ENCODE peak calls at places on chromosomes 5 and 9, in six cellular contexts. One of them, this sample, is unnamed.

GRCh38 chr5:17316973-17317459 is 99.6 kb downstream of the BASP1 start:
- DNase-seq in cardiac fibroblast: peak
- DNase-seq in fibroblast of pulmonary artery: no peak
- DNase-seq in foreskin fibroblast: peak
- DNase-seq in uterus: no peak
- DNase-seq in PC-3: peak
- DNase-seq in this sample: peak

GRCh38 chr9:68669189-68669588 is 35.9 kb upstream of the PIP5K1B start:
- DNase-seq in PC-3: no peak
- DNase-seq in cardiac fibroblast: no peak
- DNase-seq in fibroblast of pulmonary artery: no peak
- DNase-seq in uterus: no peak
- DNase-seq in foreskin fibroblast: no peak
- DNase-seq in this sample: no peak

GRCh38 chr5:140978987-140979386 is 12.7 kb downstream of the PCDHAC2 start:
- DNase-seq in cardiac fibroblast: no peak
- DNase-seq in fibroblast of pulmonary artery: no peak
- DNase-seq in PC-3: no peak
- DNase-seq in foreskin fibroblast: no peak
- DNase-seq in uterus: no peak
- DNase-seq in this sample: no peak

GRCh38 chr5:172855597-172856292 is 21.7 kb downstream of the ERGIC1 start:
- DNase-seq in fibroblast of pulmonary artery: no peak
- DNase-seq in PC-3: no peak
- DNase-seq in foreskin fibroblast: no peak
- DNase-seq in uterus: no peak
- DNase-seq in cardiac fibroblast: peak
- DNase-seq in this sample: no peak

GRCh38 chr9:87226896-87227295 is 270.8 kb upstream of the DAPK1 start:
- DNase-seq in fibroblast of pulmonary artery: peak
- DNase-seq in PC-3: no peak
- DNase-seq in foreskin fibroblast: no peak
- DNase-seq in cardiac fibroblast: peak
- DNase-seq in uterus: no peak
- DNase-seq in this sample: peak

GRCh38 chr5:143023447-143024096 is 253.4 kb downstream of the ARHGAP26 start:
- DNase-seq in foreskin fibroblast: peak
- DNase-seq in uterus: peak
- DNase-seq in fibroblast of pulmonary artery: no peak
- DNase-seq in cardiac fibroblast: peak
- DNase-seq in PC-3: no peak
- DNase-seq in this sample: no peak

GRCh38 chr9:109821711-109822110 is 41.7 kb downstream of the PALM2AKAP2 start:
- DNase-seq in PC-3: no peak
- DNase-seq in foreskin fibroblast: no peak
- DNase-seq in uterus: no peak
- DNase-seq in fibroblast of pulmonary artery: no peak
- DNase-seq in cardiac fibroblast: no peak
- DNase-seq in this sample: no peak

GRCh38 chr5:132472431-132472830 is 18.1 kb downstream of the IRF1 start:
- DNase-seq in foreskin fibroblast: no peak
- DNase-seq in uterus: no peak
- DNase-seq in PC-3: no peak
- DNase-seq in fibroblast of pulmonary artery: no peak
- DNase-seq in cardiac fibroblast: no peak
- DNase-seq in this sample: no peak

GRCh38 chr9:112252194-112252593 is 77.1 kb upstream of the SUSD1 start:
- DNase-seq in cardiac fibroblast: no peak
- DNase-seq in fibroblast of pulmonary artery: no peak
- DNase-seq in PC-3: peak
- DNase-seq in foreskin fibroblast: no peak
- DNase-seq in uterus: no peak
- DNase-seq in this sample: no peak

GRCh38 chr5:39197556-39197955 is 21.8 kb downstream of the FYB1 start:
- DNase-seq in cardiac fibroblast: no peak
- DNase-seq in fibroblast of pulmonary artery: no peak
- DNase-seq in foreskin fibroblast: no peak
- DNase-seq in uterus: no peak
- DNase-seq in PC-3: no peak
- DNase-seq in this sample: no peak

GRCh38 chr9:112640311-112640710 is 77.6 kb downstream of the INIP start:
- DNase-seq in fibroblast of pulmonary artery: no peak
- DNase-seq in uterus: no peak
- DNase-seq in foreskin fibroblast: no peak
- DNase-seq in cardiac fibroblast: no peak
- DNase-seq in PC-3: no peak
- DNase-seq in this sample: no peak

GRCh38 chr5:138706655-138707480 is 46.4 kb upstream of the CTNNA1 start:
- DNase-seq in uterus: no peak
- DNase-seq in cardiac fibroblast: peak
- DNase-seq in PC-3: peak
- DNase-seq in foreskin fibroblast: peak
- DNase-seq in fibroblast of pulmonary artery: peak
- DNase-seq in this sample: no peak

GRCh38 chr5:82413302-82414042 is 135.3 kb upstream of the RPS23 start:
- DNase-seq in foreskin fibroblast: peak
- DNase-seq in uterus: no peak
- DNase-seq in cardiac fibroblast: peak
- DNase-seq in fibroblast of pulmonary artery: peak
- DNase-seq in PC-3: peak
- DNase-seq in this sample: peak

GRCh38 chr5:93246093-93246855 is 334.7 kb downstream of the NR2F1-AS1 start:
- DNase-seq in PC-3: no peak
- DNase-seq in uterus: peak
- DNase-seq in fibroblast of pulmonary artery: peak
- DNase-seq in cardiac fibroblast: peak
- DNase-seq in foreskin fibroblast: peak
- DNase-seq in this sample: peak

GRCh38 chr5:146818790-146819189 is 59.8 kb downstream of the PPP2R2B start:
- DNase-seq in uterus: no peak
- DNase-seq in cardiac fibroblast: no peak
- DNase-seq in foreskin fibroblast: no peak
- DNase-seq in PC-3: no peak
- DNase-seq in fibroblast of pulmonary artery: no peak
- DNase-seq in this sample: no peak

GRCh38 chr5:116076496-116076895 is 8.3 kb upstream of the COMMD10 start:
- DNase-seq in foreskin fibroblast: no peak
- DNase-seq in uterus: no peak
- DNase-seq in cardiac fibroblast: no peak
- DNase-seq in PC-3: no peak
- DNase-seq in fibroblast of pulmonary artery: no peak
- DNase-seq in this sample: no peak

GRCh38 chr5:104213216-104213615 is 650.6 kb upstream of the NUDT12 start:
- DNase-seq in foreskin fibroblast: no peak
- DNase-seq in PC-3: no peak
- DNase-seq in uterus: no peak
- DNase-seq in cardiac fibroblast: no peak
- DNase-seq in fibroblast of pulmonary artery: no peak
- DNase-seq in this sample: no peak
- H3K4me3 ChIP-seq in foreskin fibroblast: no peak
- H3K4me3 ChIP-seq in PC-3: no peak
- H3K4me3 ChIP-seq in uterus: no peak
- H3K4me3 ChIP-seq in cardiac fibroblast: no peak
- H3K4me3 ChIP-seq in fibroblast of pulmonary artery: no peak
- H3K4me3 ChIP-seq in this sample: no peak

GRCh38 chr5:129459485-129460120 is 495 bp upstream of the ADAMTS19 start:
- DNase-seq in uterus: peak
- DNase-seq in cardiac fibroblast: peak
- DNase-seq in foreskin fibroblast: peak
- DNase-seq in fibroblast of pulmonary artery: peak
- DNase-seq in PC-3: no peak
- DNase-seq in this sample: no peak
- TF ChIP-seq CTCF in uterus: peak
- TF ChIP-seq CTCF in cardiac fibroblast: no peak
- TF ChIP-seq CTCF in foreskin fibroblast: no peak
- TF ChIP-seq CTCF in fibroblast of pulmonary artery: no peak
- TF ChIP-seq CTCF in PC-3: no peak
- TF ChIP-seq CTCF in this sample: no peak

GRCh38 chr9:107007361-107007760 is 144.4 kb downstream of the ZNF462 start:
- DNase-seq in uterus: no peak
- DNase-seq in PC-3: no peak
- DNase-seq in fibroblast of pulmonary artery: no peak
- DNase-seq in foreskin fibroblast: no peak
- DNase-seq in cardiac fibroblast: no peak
- DNase-seq in this sample: no peak
- H3K4me3 ChIP-seq in uterus: no peak
- H3K4me3 ChIP-seq in PC-3: no peak
- H3K4me3 ChIP-seq in fibroblast of pulmonary artery: no peak
- H3K4me3 ChIP-seq in foreskin fibroblast: no peak
- H3K4me3 ChIP-seq in cardiac fibroblast: no peak
- H3K4me3 ChIP-seq in this sample: no peak

DNA sequence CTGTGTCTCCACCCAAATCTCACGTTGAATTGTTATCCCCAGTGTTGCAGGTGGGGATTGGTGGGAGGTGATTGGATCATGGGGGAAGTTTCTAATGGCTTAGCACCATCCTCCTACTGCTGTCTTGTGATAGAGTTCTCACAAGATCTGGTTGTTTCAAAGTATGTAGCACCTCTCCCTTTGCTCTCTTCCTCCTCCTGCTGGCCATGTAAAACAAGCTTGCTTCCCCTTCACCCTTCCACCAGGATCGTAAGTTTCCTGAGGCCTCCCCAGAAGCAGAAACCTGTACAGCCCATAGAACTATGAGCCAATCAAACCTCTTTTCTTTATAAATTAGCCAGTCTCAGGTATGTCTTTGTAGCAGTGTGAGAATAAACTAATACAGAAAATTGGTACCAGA is 214.7 kb upstream of the C9orf72 start:
- DNase-seq in cardiac fibroblast: no peak
- DNase-seq in PC-3: peak
- DNase-seq in foreskin fibroblast: no peak
- DNase-seq in uterus: no peak
- DNase-seq in fibroblast of pulmonary artery: peak
- DNase-seq in this sample: no peak
- TF ChIP-seq CTCF in cardiac fibroblast: peak
- TF ChIP-seq CTCF in PC-3: peak
- TF ChIP-seq CTCF in foreskin fibroblast: no peak
- TF ChIP-seq CTCF in uterus: no peak
- TF ChIP-seq CTCF in fibroblast of pulmonary artery: peak
- TF ChIP-seq CTCF in this sample: peak

DNA sequence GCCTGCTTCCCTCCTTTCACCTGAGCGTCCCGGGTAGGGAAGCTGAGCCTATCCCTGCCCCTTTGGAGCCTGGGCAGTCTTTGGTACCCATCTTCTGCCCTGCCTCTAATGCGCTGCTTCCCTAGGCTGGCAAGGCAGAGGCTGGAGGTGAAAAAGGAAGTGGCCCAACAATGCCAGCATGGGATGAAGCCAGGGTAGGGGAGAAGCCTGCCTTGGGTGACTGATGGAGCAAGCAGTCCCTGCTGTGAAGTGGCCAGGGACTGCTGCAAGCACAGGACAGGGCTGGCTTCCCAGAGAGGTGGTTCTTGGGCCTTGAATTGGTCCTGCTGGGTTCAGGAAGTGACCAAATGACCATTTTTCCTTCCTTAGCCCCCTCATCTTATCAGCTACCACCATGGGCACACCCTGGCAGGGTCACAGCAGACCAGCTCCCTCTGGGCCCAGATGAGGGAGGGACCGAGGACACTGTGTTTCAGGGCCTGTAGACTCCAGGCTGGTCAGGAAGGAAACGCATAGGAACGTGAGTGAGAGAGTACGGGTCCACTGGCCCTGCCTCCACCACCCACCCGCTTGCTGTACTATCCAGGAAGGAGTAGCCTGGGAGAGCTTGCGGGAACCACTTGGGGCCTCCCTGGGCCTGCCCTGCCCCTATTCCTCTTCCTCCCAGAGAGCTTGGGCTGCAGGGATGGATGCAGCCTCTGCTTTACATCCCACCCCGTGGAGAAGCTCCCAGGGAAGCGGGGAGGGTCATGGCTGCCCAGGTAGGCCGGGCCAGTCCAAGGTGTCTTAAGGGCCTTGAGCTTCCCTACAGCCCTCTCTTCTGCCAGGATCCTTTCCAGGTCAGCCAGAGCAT is 102.6 kb downstream of the DAB2IP start:
- DNase-seq in fibroblast of pulmonary artery: no peak
- DNase-seq in cardiac fibroblast: no peak
- DNase-seq in PC-3: no peak
- DNase-seq in uterus: no peak
- DNase-seq in foreskin fibroblast: no peak
- DNase-seq in this sample: no peak
- H3K4me3 ChIP-seq in fibroblast of pulmonary artery: no peak
- H3K4me3 ChIP-seq in cardiac fibroblast: no peak
- H3K4me3 ChIP-seq in PC-3: no peak
- H3K4me3 ChIP-seq in uterus: no peak
- H3K4me3 ChIP-seq in foreskin fibroblast: no peak
- H3K4me3 ChIP-seq in this sample: no peak